ENCODE peak calls at places on chromosomes 6 and 20, in six cellular contexts. G is stomach, Q is ovary, W is A549, F is transverse colon, S is HepG2. P is an unnamed sample.

GRCh38 chr20:60200305-60200918 is 242.2 kb downstream of the CDH26 start:
- DNase-seq in S (no peak), G (no peak), F (no peak), W (no peak), Q (no peak), P (no peak)

GRCh38 chr6:81326856-81327561 is 425.5 kb downstream of the TENT5A start:
- DNase-seq in S (no peak), G (no peak), Q (no peak), W (no peak), F (no peak), P (no peak)

GRCh38 chr6:162140453-162140852 is 587.1 kb downstream of the PRKN start:
- DNase-seq in F (no peak), Q (no peak), W (no peak), S (no peak), G (no peak), P (no peak)

GRCh38 chr6:158389188-158389919 is 77.1 kb downstream of the TULP4 start:
- DNase-seq in W (no peak), F (no peak), Q (no peak), G (no peak), S (no peak), P (no peak)

GRCh38 chr6:150004101-150004782 is 21.1 kb downstream of the RAET1L start:
- DNase-seq in S (no peak), F (no peak), Q (no peak), G (no peak), W (no peak), P (no peak)

GRCh38 chr20:57450931-57451330 is 59.7 kb downstream of the RBM38 start:
- DNase-seq in G (no peak), S (no peak), W (no peak), Q (no peak), F (no peak), P (no peak)

GRCh38 chr6:168179702-168180382 is 100.8 kb upstream of the FRMD1 start:
- DNase-seq in G (no peak), F (no peak), S (no peak), W (no peak), Q (no peak), P (no peak)

GRCh38 chr6:155765275-155766194 is 309.9 kb upstream of the NOX3 start:
- DNase-seq in W (no peak), G (no peak), S (peak; percentile 12), Q (no peak), F (no peak), P (no peak)

GRCh38 chr6:43771210-43771857 is 1.3 kb downstream of the VEGFA start:
- DNase-seq in Q (peak; percentile 70), G (peak; percentile 76), F (peak; percentile 78), W (peak; percentile 49), S (peak; percentile 79), P (no peak)

GRCh38 chr6:53233309-53233708 is 84.7 kb upstream of the GCM1 start:
- DNase-seq in W (no peak), F (no peak), G (no peak), Q (no peak), S (no peak), P (no peak)

GRCh38 chr20:51447097-51447764 is 95.3 kb downstream of the NFATC2 start:
- DNase-seq in W (peak; percentile 77), F (peak; percentile 44), G (no peak), Q (peak; percentile 85), S (peak; percentile 49), P (peak; percentile 45)

GRCh38 chr20:35146299-35146921 is 726 bp downstream of the EDEM2 start:
- DNase-seq in G (no peak), Q (peak; percentile 35), W (no peak), F (no peak), S (peak; percentile 56), P (no peak)

GRCh38 chr6:19032486-19033295 is 645.5 kb downstream of the RNF144B start:
- DNase-seq in Q (no peak), G (no peak), F (no peak), S (no peak), W (no peak), P (no peak)

GRCh38 chr6:45074423-45074822 is 253.7 kb upstream of the RUNX2 start:
- DNase-seq in G (no peak), W (no peak), F (no peak), S (no peak), Q (no peak), P (no peak)

DNA sequence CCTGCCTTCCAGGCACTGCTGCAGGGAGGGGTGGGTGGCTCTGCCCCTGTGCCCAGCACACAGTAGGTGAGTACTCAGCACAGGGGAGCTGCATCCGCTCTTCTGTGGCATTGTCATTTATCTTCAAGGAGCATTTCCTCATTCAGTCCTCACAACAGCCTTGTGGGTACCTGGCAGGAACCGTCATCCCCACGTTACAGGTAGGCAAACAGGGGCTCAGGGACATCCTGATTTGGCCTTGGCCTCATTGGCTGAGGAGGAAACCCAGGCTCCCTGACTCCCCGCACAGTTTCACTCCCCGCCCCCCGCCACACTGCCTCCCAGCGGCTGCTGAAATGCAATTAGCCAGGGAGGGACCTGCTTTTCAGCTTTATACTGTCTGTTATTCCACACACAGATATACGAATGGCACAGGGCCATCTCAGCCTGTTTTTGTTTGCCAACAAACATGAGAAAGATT is 24.3 kb upstream of the PNPLA1 start:
- DNase-seq in S (no peak), G (peak; percentile 45), F (peak; percentile 72), Q (no peak), W (no peak), P (no peak)
- H3K4me3 ChIP-seq in S (no peak overlapping the region), G (no peak overlapping the region), F (no peak overlapping the region), Q (no peak overlapping the region), W (no peak overlapping the region), P (no peak overlapping the region)

GRCh38 chr20:44324343-44324742 is 12.5 kb upstream of the R3HDML start:
- DNase-seq in Q (no peak), G (no peak), F (peak; percentile 78), S (no peak), W (peak; percentile 68), P (no peak)

GRCh38 chr20:44328428-44328827 is 8.4 kb upstream of the R3HDML start:
- DNase-seq in G (no peak), W (no peak), S (no peak), F (no peak), Q (no peak), P (no peak)

GRCh38 chr20:44331201-44331600 is 5.6 kb upstream of the R3HDML start:
- DNase-seq in W (no peak), F (no peak), S (no peak), G (no peak), Q (no peak), P (no peak)

DNA sequence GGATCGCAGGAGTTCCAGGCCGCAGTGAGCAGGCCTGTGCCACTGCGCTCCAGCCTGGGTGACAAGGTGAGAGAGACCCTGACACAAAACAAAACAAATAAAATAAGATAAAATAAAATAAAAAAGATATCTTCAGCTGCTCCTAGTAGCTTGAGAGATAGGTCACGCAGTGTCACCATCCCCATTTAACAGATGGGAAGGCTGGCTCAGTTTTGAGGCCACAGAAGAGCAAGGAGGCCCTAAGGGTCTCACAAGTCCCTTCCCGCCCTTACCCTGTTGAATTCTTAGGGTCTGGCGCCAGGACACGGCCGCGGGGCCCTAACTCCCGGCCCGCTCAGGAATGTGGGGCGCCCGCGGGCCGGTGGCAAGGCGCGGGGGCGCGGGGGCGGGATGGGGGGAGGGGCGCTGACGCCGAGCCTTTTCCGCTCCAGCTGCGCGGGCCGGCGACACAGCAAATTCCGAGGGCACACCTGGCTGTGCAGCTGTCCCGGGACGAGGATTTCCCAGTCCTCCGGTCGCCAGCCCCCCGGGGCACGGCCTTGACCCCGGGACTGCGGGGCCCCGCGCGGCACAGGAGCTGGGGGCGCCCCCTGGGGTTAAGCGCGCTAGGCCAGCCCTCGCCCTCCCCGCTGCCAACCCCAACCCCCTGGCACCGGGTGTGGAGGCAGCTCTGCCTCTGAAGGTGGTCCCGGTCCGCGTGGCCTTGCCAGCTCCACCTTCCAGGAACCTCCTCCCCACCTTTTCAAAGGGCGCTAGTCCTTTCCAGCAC is 10.3 kb upstream of the R3HDML start:
- DNase-seq in W (no peak), S (no peak), G (no peak), Q (no peak), F (no peak), P (no peak)
- TF ChIP-seq EP300 in W (no peak), S (no peak), G (no peak), Q (no peak), F (no peak), P (no peak)

GRCh38 chr6:83509416-83509815 is 2.9 kb upstream of the PRSS35 start:
- DNase-seq in G (no peak), W (no peak), S (no peak), F (no peak), Q (no peak), P (no peak)

DNA sequence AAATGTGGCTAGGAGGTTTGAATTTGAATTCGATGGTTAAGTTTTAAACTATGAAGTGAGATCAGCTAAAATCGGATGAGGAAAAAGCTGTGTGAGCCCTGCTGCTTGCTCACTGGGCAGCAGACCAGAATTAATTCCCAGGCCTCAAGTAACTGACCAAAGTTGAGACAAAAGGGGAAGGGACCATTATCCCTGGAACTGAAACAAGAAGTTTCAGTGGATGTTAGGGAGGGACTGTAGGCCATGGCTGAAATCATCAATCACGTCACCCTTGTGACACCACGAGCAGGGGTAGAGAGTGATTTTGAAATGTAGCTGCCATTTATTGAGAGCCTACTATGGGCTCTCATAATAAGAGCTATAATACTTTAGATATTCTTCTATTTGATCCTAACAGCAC is 7.0 kb upstream of the PRSS35 start:
- DNase-seq in G (no peak), Q (no peak), S (no peak), F (no peak), W (no peak), P (no peak)
- TF ChIP-seq CTCF in G (no peak), Q (no peak), S (no peak), F (no peak), W (no peak), P (no peak)

GRCh38 chr20:38127011-38127621 is 38.0 kb downstream of the TGM2 start:
- DNase-seq in G (peak; percentile 43), Q (peak; percentile 40), F (no peak), W (peak; percentile 58), S (no peak), P (no peak)

GRCh38 chr20:38126146-38126912 is 38.7 kb downstream of the TGM2 start:
- DNase-seq in G (peak; percentile 33), F (no peak), S (no peak), Q (peak; percentile 38), W (no peak), P (no peak)

GRCh38 chr20:38123021-38123587 is 42.0 kb downstream of the TGM2 start:
- DNase-seq in W (peak; percentile 75), Q (no peak), S (peak; percentile 78), F (no peak), G (peak; percentile 24), P (no peak)

GRCh38 chr20:38127920-38128528 is 37.0 kb downstream of the TGM2 start:
- DNase-seq in S (no peak), F (no peak), W (no peak), Q (peak; percentile 6), G (no peak), P (no peak)

DNA sequence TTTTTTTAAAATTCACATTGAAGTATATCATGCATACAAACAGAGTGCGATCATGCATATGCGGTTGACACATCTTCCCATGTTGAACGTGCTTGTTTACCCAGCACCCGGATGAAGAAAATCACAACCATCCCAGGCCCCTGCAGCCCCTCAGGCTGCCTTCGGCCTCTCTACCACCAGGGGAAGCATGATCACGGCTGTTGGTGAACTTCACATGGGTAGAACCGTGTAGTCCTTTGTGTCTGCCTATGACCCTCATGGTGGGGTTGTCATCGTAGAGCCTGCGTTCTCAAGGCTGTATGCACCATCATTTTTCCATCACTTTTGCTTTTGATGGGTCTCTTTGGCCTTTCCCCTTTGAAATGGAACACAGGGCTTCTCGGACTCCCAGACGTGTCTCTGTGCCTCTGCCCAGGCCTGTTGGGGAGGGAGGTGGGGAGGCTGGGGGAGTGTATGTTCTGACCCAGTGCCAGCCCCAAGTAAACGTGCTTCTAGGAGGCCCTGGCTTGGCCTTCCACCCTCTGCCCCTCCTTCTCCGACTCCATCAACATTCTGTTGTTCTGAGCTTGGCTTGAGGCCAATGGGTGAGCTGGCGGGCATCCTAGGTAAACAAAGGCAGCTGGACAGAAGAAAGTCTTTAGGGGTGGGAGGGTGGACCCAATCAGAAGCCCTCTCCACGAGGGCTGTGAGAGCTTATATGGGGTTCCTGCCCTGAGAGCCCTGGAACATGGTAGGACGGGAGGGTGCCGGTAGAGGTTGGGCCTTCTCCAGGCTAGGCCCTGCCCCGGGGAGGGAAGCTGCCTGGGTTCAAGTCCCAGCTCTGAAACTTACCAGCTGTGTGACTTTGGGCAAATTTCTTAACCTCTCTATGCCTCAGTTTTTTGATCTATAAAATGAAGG is 39.7 kb downstream of the TGM2 start:
- DNase-seq in W (peak; percentile 63), S (peak; percentile 90), Q (peak; percentile 68), G (peak; percentile 95), F (peak; percentile 65), P (peak; percentile 72)
- H3K4me3 ChIP-seq in W (no peak overlapping the region), S (peak overlapping the region; percentile 9), Q (no peak overlapping the region), G (no peak overlapping the region), F (no peak overlapping the region), P (no peak overlapping the region)

P was measured in tibial nerve.